ENCODE peak calls at places on chromosomes 13 and 19, in five cellular contexts. R is T-helper 2 cell; W is activated CD4-positive, alpha-beta T cell treated with anti-CD3 and anti-CD28 coated beads for 1 hour; K is lung; C is NCI-H146. D is an unnamed sample.

GRCh38 chr19:53195265-53195879 is 2.2 kb upstream of the ZNF665 start:
- DNase-seq in W (peak), C (peak), R (peak), K (peak), D (peak)

GRCh38 chr13:113129921-113130750 is 7.5 kb downstream of the F10 start:
- DNase-seq in W (no peak), C (no peak), R (no peak), K (no peak), D (no peak)

GRCh38 chr19:47511128-47511517 is 3.7 kb downstream of the NAPA start:
- DNase-seq in K (no peak), R (no peak), W (no peak), C (no peak), D (no peak)

GRCh38 chr13:48902421-48902820 is 73.3 kb upstream of the FNDC3A start:
- DNase-seq in K (no peak), C (no peak), W (no peak), R (no peak), D (peak)

GRCh38 chr19:19628499-19629134 is 597 bp upstream of the LPAR2 start:
- DNase-seq in W (peak), C (peak), R (peak), K (no peak), D (peak)

GRCh38 chr19:4379383-4380253 is 20.7 kb downstream of the SH3GL1 start:
- DNase-seq in R (no peak), C (no peak), W (no peak), K (peak), D (no peak)

GRCh38 chr13:113110852-113111315 is 5.3 kb downstream of the F7 start:
- DNase-seq in K (no peak), W (no peak), C (no peak), R (no peak), D (no peak)

GRCh38 chr13:37960427-37960826 is 90.9 kb upstream of the TRPC4 start:
- DNase-seq in C (no peak), K (no peak), R (no peak), W (no peak), D (no peak)

GRCh38 chr13:49098198-49098597 is 121.9 kb upstream of the MLNR start:
- DNase-seq in W (no peak), R (peak), C (no peak), K (no peak), D (no peak)

GRCh38 chr13:30119476-30119875 is 187.9 kb downstream of the KATNAL1 start:
- DNase-seq in R (no peak), K (no peak), C (no peak), W (no peak), D (no peak)

GRCh38 chr13:85140192-85140591 is 659.0 kb downstream of the SLITRK6 start:
- DNase-seq in K (no peak), R (no peak), W (no peak), C (no peak), D (no peak)

GRCh38 chr13:97506511-97506910 is 72.5 kb downstream of the RAP2A start:
- DNase-seq in C (peak), K (no peak), R (no peak), W (no peak), D (no peak)

GRCh38 chr13:109647046-109647445 is 139.3 kb downstream of the IRS2 start:
- DNase-seq in W (no peak), K (no peak), C (no peak), R (no peak), D (no peak)

GRCh38 chr19:45881909-45882528 is 3.9 kb downstream of the IRF2BP1 start:
- DNase-seq in C (peak), W (no peak), K (no peak), R (no peak), D (no peak)

GRCh38 chr13:97116754-97117153 is 105.4 kb upstream of the MBNL2 start:
- DNase-seq in W (no peak), C (peak), R (no peak), K (no peak), D (no peak)

GRCh38 chr13:36030670-36031331 is 100.4 kb downstream of the DCLK1 start:
- DNase-seq in R (no peak), C (no peak), W (no peak), K (no peak), D (no peak)

GRCh38 chr13:31199527-31199848 is 287 bp upstream of the B3GLCT start:
- DNase-seq in C (no peak), K (no peak), R (no peak), W (no peak), D (no peak)

GRCh38 chr13:29905845-29906244 is 55.4 kb upstream of the UBL3 start:
- DNase-seq in R (no peak), K (peak), C (no peak), W (no peak), D (peak)

GRCh38 chr13:47397739-47398138 is 500.9 kb upstream of the HTR2A start:
- DNase-seq in R (no peak), W (no peak), K (no peak), C (no peak), D (no peak)

GRCh38 chr19:41353466-41354342 is at the start of gene TGFB1:
- DNase-seq in R (peak), C (peak), K (peak), W (peak), D (peak)

GRCh38 chr13:102597029-102598015 is 536 bp downstream of the TPP2 start:
- DNase-seq in K (no peak), R (no peak), C (peak), W (no peak), D (no peak)

GRCh38 chr13:71316964-71317363 is 550.0 kb downstream of the DACH1 start:
- DNase-seq in W (no peak), R (no peak), K (no peak), C (peak), D (no peak)

GRCh38 chr13:85383291-85383690 is 415.9 kb downstream of the SLITRK6 start:
- DNase-seq in K (no peak), C (no peak), W (no peak), R (no peak), D (no peak)

GRCh38 chr19:49774969-49775368 is 8.2 kb downstream of the AP2A1 start:
- DNase-seq in C (no peak), R (no peak), W (no peak), K (no peak), D (no peak)

GRCh38 chr19:38062959-38063786 is 156.2 kb downstream of the SIPA1L3 start:
- DNase-seq in R (no peak), C (peak), K (no peak), W (no peak), D (no peak)

GRCh38 chr13:77563110-77563509 is 27.6 kb downstream of the SCEL start:
- DNase-seq in K (no peak), W (no peak), C (no peak), R (no peak), D (no peak)

GRCh38 chr13:25203256-25203794 is 31.2 kb upstream of the AMER2 start:
- DNase-seq in C (no peak), K (no peak), R (no peak), W (no peak), D (no peak)

D was measured in HL-60.